ENCODE peak calls at places on chromosomes 4 and X, in seven cellular contexts. B, K, H, Y, T, S and I are unnamed samples.

GRCh38 chr4:149781150-149781549 is 34.5 kb downstream of the IQCM start:
- DNase-seq in Y (no peak), B (peak), T (no peak), S (no peak), K (no peak), H (peak), I (no peak)

GRCh38 chrX:31832263-31832662 is 760.4 kb upstream of the FTHL17 start:
- DNase-seq in K (no peak), B (no peak), S (peak), Y (no peak), H (no peak), T (no peak), I (no peak)

GRCh38 chrX:74493806-74494205 is 72.5 kb downstream of the SLC16A2 start:
- DNase-seq in Y (no peak), K (no peak), T (no peak), H (no peak), S (no peak), B (no peak), I (no peak)

GRCh38 chrX:103797691-103798090 is 21.1 kb downstream of the PLP1 start:
- DNase-seq in H (peak), T (no peak), K (no peak), Y (no peak), S (no peak), B (no peak), I (no peak)

GRCh38 chrX:81957900-81958545 is 756.1 kb downstream of the SH3BGRL start:
- DNase-seq in H (peak), T (peak), Y (no peak), S (peak), B (no peak), K (no peak), I (peak)

GRCh38 chr4:181235361-181235760 is 1007.8 kb upstream of the TENM3 start:
- DNase-seq in H (no peak), Y (no peak), S (no peak), T (no peak), B (no peak), K (no peak), I (no peak)

GRCh38 chr4:24730256-24731001 is 64.9 kb upstream of the SOD3 start:
- DNase-seq in H (peak), Y (no peak), B (no peak), K (no peak), T (no peak), S (no peak), I (no peak)

GRCh38 chr4:13484749-13485345 is 707 bp upstream of the RAB28 start:
- DNase-seq in B (peak), S (peak), H (peak), Y (no peak), T (no peak), K (no peak), I (no peak)

GRCh38 chr4:168491563-168491962 is 5.3 kb upstream of the PALLD start:
- DNase-seq in K (no peak), T (no peak), B (no peak), S (no peak), H (no peak), Y (no peak), I (no peak)

GRCh38 chrX:55907968-55908607 is 190.5 kb downstream of the RRAGB start:
- DNase-seq in K (peak), S (peak), Y (peak), H (no peak), B (peak), T (peak), I (peak)

GRCh38 chrX:18888281-18888680 is 95.6 kb downstream of the PHKA2 start:
- DNase-seq in B (no peak), T (no peak), K (no peak), H (no peak), S (no peak), Y (no peak), I (no peak)

GRCh38 chrX:53073115-53073581 is 9.0 kb upstream of the TSPYL2 start:
- DNase-seq in B (no peak), H (no peak), Y (no peak), S (no peak), K (no peak), T (peak), I (no peak)

GRCh38 chr4:2103843-2104547 is 44.9 kb downstream of the NAT8L start:
- DNase-seq in T (no peak), Y (no peak), S (no peak), B (no peak), K (no peak), H (no peak), I (no peak)

GRCh38 chr4:87041142-87041541 is 106.3 kb downstream of the AFF1 start:
- DNase-seq in K (no peak), Y (no peak), H (peak), T (no peak), B (no peak), S (no peak), I (no peak)
- H3K4me2 ChIP-seq in K (no peak), Y (no peak), H (no peak), T (no peak), B (no peak), S (no peak), I (no peak)

GRCh38 chr4:55879224-55879623 is 25.8 kb downstream of the EXOC1 start:
- DNase-seq in H (no peak), T (peak), S (no peak), B (no peak), K (no peak), Y (no peak), I (no peak)
- H2BK120ac ChIP-seq in H (no peak), T (no peak), S (no peak), B (no peak), K (no peak), Y (no peak), I (no peak)

DNA sequence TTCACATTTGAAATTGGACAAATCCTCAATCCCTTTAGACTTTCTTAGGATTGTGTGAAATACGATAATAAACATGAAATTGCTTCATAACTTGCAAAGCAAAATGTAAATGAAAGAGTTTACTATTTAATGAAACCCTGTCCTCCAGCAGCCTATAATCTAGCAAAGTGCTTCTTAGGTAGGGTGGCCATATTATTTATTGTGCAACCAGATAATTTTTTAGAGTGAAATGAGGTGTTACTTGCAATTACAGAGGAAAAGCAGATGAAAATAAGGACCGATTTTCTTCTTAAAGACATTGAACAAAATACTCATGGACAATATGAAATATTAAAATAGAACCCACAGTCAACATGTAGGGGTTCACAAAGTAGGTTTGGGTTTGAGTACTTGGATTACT is 116.2 kb upstream of the GALNT7 start:
- DNase-seq in H (no peak), K (no peak), Y (no peak), T (no peak), B (no peak), S (no peak), I (no peak)
- H3K4me2 ChIP-seq in H (no peak), K (no peak), Y (no peak), T (no peak), B (no peak), S (no peak), I (no peak)

GRCh38 chr4:113122066-113122465 is 72.6 kb downstream of the ANK2 start:
- DNase-seq in B (no peak), T (no peak), Y (no peak), K (no peak), H (no peak), S (no peak), I (no peak)

GRCh38 chr4:113116414-113117345 is 67.2 kb downstream of the ANK2 start:
- DNase-seq in B (no peak), S (no peak), K (no peak), T (peak), Y (peak), H (no peak), I (no peak)

GRCh38 chr4:113113151-113113550 is 63.7 kb downstream of the ANK2 start:
- DNase-seq in T (no peak), Y (no peak), K (no peak), H (no peak), S (no peak), B (no peak), I (no peak)

GRCh38 chr4:113114884-113115283 is 65.4 kb downstream of the ANK2 start:
- DNase-seq in H (no peak), T (peak), B (no peak), Y (no peak), S (no peak), K (no peak), I (no peak)

DNA sequence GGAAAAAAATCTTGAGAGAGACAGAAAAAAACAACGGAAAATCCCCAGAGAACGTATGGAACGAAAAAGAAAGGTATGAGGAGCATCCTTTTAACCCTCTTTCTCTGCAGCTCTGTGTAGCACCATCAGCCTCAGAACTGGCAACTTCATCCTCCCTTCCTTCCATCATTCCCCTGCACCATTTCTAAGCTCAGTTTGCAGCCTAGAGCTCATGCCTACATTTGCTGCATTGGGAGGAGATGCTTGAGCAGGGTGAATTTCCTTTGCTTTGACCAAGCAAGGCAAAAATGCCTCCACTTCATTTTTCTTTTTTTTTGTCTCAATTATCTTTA is 67.9 kb downstream of the ANK2 start:
- DNase-seq in S (no peak), T (no peak), Y (no peak), H (no peak), B (no peak), K (no peak), I (no peak)
- H2BK120ac ChIP-seq in S (no peak), T (no peak), Y (no peak), H (no peak), B (no peak), K (no peak), I (no peak)

GRCh38 chrX:129959493-129959832 is 23.0 kb upstream of the BCORL1 start:
- DNase-seq in K (no peak), Y (no peak), T (peak), H (peak), S (peak), B (peak), I (no peak)

GRCh38 chrX:129957241-129958099 is 25.0 kb upstream of the BCORL1 start:
- DNase-seq in Y (peak), T (peak), B (peak), S (peak), H (peak), K (no peak), I (no peak)

GRCh38 chrX:129956765-129957164 is 25.7 kb upstream of the BCORL1 start:
- DNase-seq in K (no peak), T (no peak), S (no peak), B (no peak), H (no peak), Y (no peak), I (no peak)

GRCh38 chrX:129961180-129962083 is 21.0 kb upstream of the BCORL1 start:
- DNase-seq in T (peak), Y (peak), S (peak), H (no peak), K (no peak), B (peak), I (no peak)

DNA sequence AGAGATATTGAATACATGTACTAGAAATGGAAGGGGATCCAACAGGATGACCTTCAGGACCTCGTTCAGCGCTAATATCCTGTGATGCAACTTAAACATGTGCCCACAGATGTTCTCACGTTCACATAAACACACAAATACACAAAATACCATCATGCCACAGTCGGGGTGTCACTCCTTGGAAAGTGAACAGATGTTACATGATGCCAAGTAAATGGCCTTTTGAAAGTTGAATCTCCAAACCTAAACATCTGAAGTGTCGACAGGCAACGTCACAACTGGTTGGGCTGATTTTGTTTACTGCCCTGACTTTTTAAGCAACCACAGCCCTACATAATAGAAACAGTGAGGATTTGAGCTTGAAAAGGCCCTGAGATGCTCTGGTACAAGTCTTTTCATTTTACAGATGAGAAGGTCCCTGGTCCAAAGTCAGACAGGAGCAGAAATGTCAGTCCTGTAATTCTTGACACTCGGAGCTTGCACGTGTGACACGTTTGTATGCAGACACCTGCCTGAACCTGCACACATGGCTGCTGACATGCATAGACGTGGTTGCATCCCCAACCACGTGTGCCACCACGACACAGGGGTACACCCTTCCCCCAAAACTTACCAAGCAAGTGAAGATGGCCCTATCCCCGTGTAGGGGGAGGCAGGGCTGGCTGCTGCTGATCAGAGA is 23.5 kb upstream of the BCORL1 start:
- DNase-seq in H (peak), T (no peak), B (peak), Y (no peak), K (no peak), S (no peak), I (no peak)
- H3K4me2 ChIP-seq in H (peak), T (no peak), B (peak), Y (peak), K (peak), S (peak), I (no peak)

GRCh38 chr4:89653012-89653411 is 183.9 kb downstream of the SNCA start:
- DNase-seq in H (no peak), B (no peak), S (no peak), K (no peak), T (no peak), Y (no peak), I (peak)
- H2BK120ac ChIP-seq in H (no peak), B (no peak), S (no peak), K (no peak), T (no peak), Y (no peak), I (no peak)

DNA sequence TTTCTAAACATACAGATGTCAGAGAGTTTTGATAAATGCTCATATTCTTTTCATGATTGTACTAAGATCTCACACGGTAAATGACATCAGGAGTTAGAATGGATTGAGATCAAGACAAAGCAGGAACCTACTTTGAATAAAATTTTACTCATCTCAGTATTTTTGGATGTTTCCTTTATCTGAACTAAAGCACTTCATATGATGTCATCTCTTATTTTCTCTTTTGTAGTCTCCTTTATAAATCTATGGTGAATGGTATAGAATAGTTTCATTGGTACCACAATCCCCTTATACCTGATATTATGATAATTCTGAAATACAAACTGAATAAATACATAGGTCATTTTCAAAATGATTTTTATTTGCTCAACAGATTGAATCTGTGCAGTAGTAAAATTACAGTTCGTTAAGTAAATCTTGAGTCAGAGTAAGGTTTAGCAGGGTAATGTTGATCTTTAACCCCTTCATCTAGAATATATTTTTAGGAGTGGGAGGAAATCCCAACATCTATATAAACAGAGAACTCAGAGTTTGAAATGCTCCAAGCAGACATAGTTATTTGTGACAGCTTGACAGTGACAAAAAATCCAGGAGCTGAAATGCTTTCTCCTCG is 180.0 kb downstream of the MGST2 start:
- DNase-seq in K (no peak), T (no peak), H (no peak), B (no peak), S (no peak), Y (no peak), I (no peak)
- H3K4me2 ChIP-seq in K (no peak), T (no peak), H (no peak), B (no peak), S (no peak), Y (no peak), I (no peak)